ENCODE peak calls at places on chromosomes 7 and 10, in four cellular contexts. One of them, this sample, is unnamed.

GRCh38 chr7:8184241-8184640 is 77.7 kb downstream of the ICA1 start:
- DNase-seq in mammary epithelial cell: no peak
- DNase-seq in CD8-positive, alpha-beta T cell: no peak
- DNase-seq in upper lobe of right lung: no peak
- DNase-seq in this sample: no peak

GRCh38 chr10:13328126-13328525 is 20.0 kb downstream of the SEPHS1 start:
- DNase-seq in CD8-positive, alpha-beta T cell: no peak
- DNase-seq in mammary epithelial cell: no peak
- DNase-seq in upper lobe of right lung: no peak
- DNase-seq in this sample: no peak

GRCh38 chr7:1053002-1053411 is 8.7 kb downstream of the GPR146 start:
- DNase-seq in CD8-positive, alpha-beta T cell: no peak
- DNase-seq in mammary epithelial cell: no peak
- DNase-seq in upper lobe of right lung: no peak
- DNase-seq in this sample: no peak

GRCh38 chr7:121604627-121605296 is 208.7 kb upstream of the FAM3C start:
- DNase-seq in mammary epithelial cell: peak
- DNase-seq in upper lobe of right lung: no peak
- DNase-seq in CD8-positive, alpha-beta T cell: no peak
- DNase-seq in this sample: peak

GRCh38 chr7:126803060-126803665 is 449.6 kb downstream of the GRM8 start:
- DNase-seq in upper lobe of right lung: no peak
- DNase-seq in mammary epithelial cell: peak
- DNase-seq in CD8-positive, alpha-beta T cell: no peak
- DNase-seq in this sample: peak

GRCh38 chr10:97573021-97573420 is 442 bp downstream of the ANKRD2 start:
- DNase-seq in upper lobe of right lung: no peak
- DNase-seq in CD8-positive, alpha-beta T cell: no peak
- DNase-seq in mammary epithelial cell: peak
- DNase-seq in this sample: no peak

GRCh38 chr7:151936207-151936606 is 20.0 kb upstream of the GALNTL5 start:
- DNase-seq in CD8-positive, alpha-beta T cell: no peak
- DNase-seq in mammary epithelial cell: no peak
- DNase-seq in upper lobe of right lung: no peak
- DNase-seq in this sample: no peak

GRCh38 chr10:86705905-86706304 is 37.6 kb downstream of the LDB3 start:
- DNase-seq in upper lobe of right lung: no peak
- DNase-seq in mammary epithelial cell: no peak
- DNase-seq in CD8-positive, alpha-beta T cell: no peak
- DNase-seq in this sample: no peak

GRCh38 chr7:1969459-1970284 is 263.1 kb downstream of the MAD1L1 start:
- DNase-seq in CD8-positive, alpha-beta T cell: no peak
- DNase-seq in upper lobe of right lung: peak
- DNase-seq in mammary epithelial cell: no peak
- DNase-seq in this sample: no peak

GRCh38 chr10:132398566-132398991 is 1.6 kb downstream of the PWWP2B start:
- DNase-seq in CD8-positive, alpha-beta T cell: peak
- DNase-seq in mammary epithelial cell: no peak
- DNase-seq in upper lobe of right lung: peak
- DNase-seq in this sample: no peak

GRCh38 chr7:157691521-157692155 is 354.8 kb downstream of the DNAJB6 start:
- DNase-seq in CD8-positive, alpha-beta T cell: no peak
- DNase-seq in mammary epithelial cell: no peak
- DNase-seq in upper lobe of right lung: peak
- DNase-seq in this sample: no peak

GRCh38 chr7:39271386-39271785 is 293.7 kb downstream of the POU6F2 start:
- DNase-seq in upper lobe of right lung: peak
- DNase-seq in CD8-positive, alpha-beta T cell: no peak
- DNase-seq in mammary epithelial cell: no peak
- DNase-seq in this sample: peak

GRCh38 chr10:31268616-31269303 is 50.3 kb upstream of the ZEB1 start:
- DNase-seq in mammary epithelial cell: no peak
- DNase-seq in upper lobe of right lung: no peak
- DNase-seq in CD8-positive, alpha-beta T cell: no peak
- DNase-seq in this sample: no peak

GRCh38 chr10:22620140-22620857 is 94.1 kb downstream of the PIP4K2A start:
- DNase-seq in mammary epithelial cell: peak
- DNase-seq in upper lobe of right lung: no peak
- DNase-seq in CD8-positive, alpha-beta T cell: no peak
- DNase-seq in this sample: peak

GRCh38 chr10:23910296-23910695 is 298.6 kb upstream of the KIAA1217 start:
- DNase-seq in CD8-positive, alpha-beta T cell: no peak
- DNase-seq in mammary epithelial cell: no peak
- DNase-seq in upper lobe of right lung: no peak
- DNase-seq in this sample: no peak

GRCh38 chr10:34994565-34995142 is 95.5 kb downstream of the CUL2 start:
- DNase-seq in CD8-positive, alpha-beta T cell: peak
- DNase-seq in upper lobe of right lung: peak
- DNase-seq in mammary epithelial cell: peak
- DNase-seq in this sample: peak

GRCh38 chr10:92575961-92576360 is 2.1 kb upstream of the IDE start:
- DNase-seq in mammary epithelial cell: peak
- DNase-seq in CD8-positive, alpha-beta T cell: no peak
- DNase-seq in upper lobe of right lung: no peak
- DNase-seq in this sample: peak

GRCh38 chr10:11533328-11533781 is 78.1 kb downstream of the USP6NL start:
- DNase-seq in upper lobe of right lung: no peak
- DNase-seq in CD8-positive, alpha-beta T cell: no peak
- DNase-seq in mammary epithelial cell: peak
- DNase-seq in this sample: no peak

GRCh38 chr7:106770191-106770590 is 94.9 kb upstream of the PIK3CG start:
- DNase-seq in CD8-positive, alpha-beta T cell: no peak
- DNase-seq in upper lobe of right lung: no peak
- DNase-seq in mammary epithelial cell: peak
- DNase-seq in this sample: peak

GRCh38 chr7:2066251-2066919 is 166.4 kb downstream of the MAD1L1 start:
- DNase-seq in CD8-positive, alpha-beta T cell: peak
- DNase-seq in mammary epithelial cell: no peak
- DNase-seq in upper lobe of right lung: no peak
- DNase-seq in this sample: no peak

GRCh38 chr7:22154130-22154529 is 202.8 kb downstream of the RAPGEF5 start:
- DNase-seq in mammary epithelial cell: no peak
- DNase-seq in CD8-positive, alpha-beta T cell: no peak
- DNase-seq in upper lobe of right lung: no peak
- DNase-seq in this sample: peak

GRCh38 chr7:134939136-134939535 is 47.2 kb upstream of the AGBL3 start:
- DNase-seq in upper lobe of right lung: no peak
- DNase-seq in CD8-positive, alpha-beta T cell: no peak
- DNase-seq in mammary epithelial cell: no peak
- DNase-seq in this sample: no peak

GRCh38 chr7:104327963-104328307 is 468 bp upstream of the LHFPL3 start:
- DNase-seq in mammary epithelial cell: no peak
- DNase-seq in upper lobe of right lung: no peak
- DNase-seq in CD8-positive, alpha-beta T cell: no peak
- DNase-seq in this sample: no peak

GRCh38 chr7:3092468-3092867 is 48.8 kb upstream of the CARD11 start:
- DNase-seq in mammary epithelial cell: no peak
- DNase-seq in upper lobe of right lung: peak
- DNase-seq in CD8-positive, alpha-beta T cell: peak
- DNase-seq in this sample: peak

GRCh38 chr10:92822060-92822634 is 26.2 kb upstream of the EXOC6 start:
- DNase-seq in upper lobe of right lung: no peak
- DNase-seq in mammary epithelial cell: peak
- DNase-seq in CD8-positive, alpha-beta T cell: no peak
- DNase-seq in this sample: peak

GRCh38 chr10:34581871-34582532 is 233.1 kb downstream of the PARD3 start:
- DNase-seq in upper lobe of right lung: no peak
- DNase-seq in mammary epithelial cell: peak
- DNase-seq in CD8-positive, alpha-beta T cell: no peak
- DNase-seq in this sample: peak

GRCh38 chr10:111707066-111707465 is 476.5 kb downstream of the GPAM start:
- DNase-seq in mammary epithelial cell: no peak
- DNase-seq in CD8-positive, alpha-beta T cell: no peak
- DNase-seq in upper lobe of right lung: no peak
- DNase-seq in this sample: no peak

GRCh38 chr7:35185908-35186731 is 67.8 kb downstream of the TBX20 start:
- DNase-seq in upper lobe of right lung: no peak
- DNase-seq in mammary epithelial cell: peak
- DNase-seq in CD8-positive, alpha-beta T cell: no peak
- DNase-seq in this sample: peak

GRCh38 chr7:143518521-143518920 is 40.8 kb downstream of the TAS2R41 start:
- DNase-seq in upper lobe of right lung: no peak
- DNase-seq in mammary epithelial cell: no peak
- DNase-seq in CD8-positive, alpha-beta T cell: no peak
- DNase-seq in this sample: peak
- TF ChIP-seq CTCF in upper lobe of right lung: no peak
- TF ChIP-seq CTCF in mammary epithelial cell: no peak
- TF ChIP-seq CTCF in CD8-positive, alpha-beta T cell: no peak
- TF ChIP-seq CTCF in this sample: no peak

DNA sequence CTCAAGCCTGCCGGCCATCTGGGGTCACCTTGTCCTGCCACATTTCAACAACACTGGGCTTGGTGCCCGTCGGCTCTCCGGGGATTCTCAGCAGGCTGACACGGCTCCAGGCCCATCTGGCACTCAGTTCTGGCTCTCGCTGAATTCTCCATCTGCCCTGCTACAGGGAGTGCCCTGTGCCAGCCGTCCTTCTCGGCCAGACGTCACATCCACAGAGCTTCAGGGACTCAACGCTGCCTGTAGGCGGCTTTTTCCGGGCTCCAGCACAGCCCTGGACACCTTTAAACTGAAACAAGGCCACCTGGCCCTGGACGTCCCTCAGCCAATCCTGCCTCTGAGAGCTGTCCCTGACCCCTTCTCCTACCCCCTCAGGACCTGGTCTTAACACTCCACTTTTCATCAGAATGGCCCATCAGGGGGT is 43.0 kb downstream of the TMEM130 start:
- DNase-seq in CD8-positive, alpha-beta T cell: no peak
- DNase-seq in upper lobe of right lung: no peak
- DNase-seq in mammary epithelial cell: no peak
- DNase-seq in this sample: no peak
- TF ChIP-seq CTCF in CD8-positive, alpha-beta T cell: no peak
- TF ChIP-seq CTCF in upper lobe of right lung: no peak
- TF ChIP-seq CTCF in mammary epithelial cell: peak
- TF ChIP-seq CTCF in this sample: no peak

GRCh38 chr10:110664483-110665420 is 20.6 kb downstream of the RBM20 start:
- DNase-seq in upper lobe of right lung: no peak
- DNase-seq in CD8-positive, alpha-beta T cell: no peak
- DNase-seq in mammary epithelial cell: peak
- DNase-seq in this sample: peak
- TF ChIP-seq CTCF in upper lobe of right lung: no peak
- TF ChIP-seq CTCF in CD8-positive, alpha-beta T cell: no peak
- TF ChIP-seq CTCF in mammary epithelial cell: no peak
- TF ChIP-seq CTCF in this sample: no peak

GRCh38 chr10:72503241-72503640 is 122.6 kb downstream of the MICU1 start:
- DNase-seq in CD8-positive, alpha-beta T cell: no peak
- DNase-seq in upper lobe of right lung: no peak
- DNase-seq in mammary epithelial cell: no peak
- DNase-seq in this sample: peak
- TF ChIP-seq CTCF in CD8-positive, alpha-beta T cell: no peak
- TF ChIP-seq CTCF in upper lobe of right lung: no peak
- TF ChIP-seq CTCF in mammary epithelial cell: no peak
- TF ChIP-seq CTCF in this sample: no peak

This sample was measured in astrocyte of the spinal cord.